ENCODE peak calls at places on chromosomes 2 and 18, in five cellular contexts. B is activated CD8-positive, alpha-beta memory T cell treated with anti-CD3 and anti-CD28 coated beads, Interleukin-2, amount 50 U/mL, for 48 hours; N is natural killer cell; D is AG09309; V is tibial artery. I is an unnamed sample.

GRCh38 chr18:56575819-56576663 is 62.4 kb downstream of the TXNL1 start:
- DNase-seq in B (no peak), N (no peak), D (no peak), V (no peak), I (no peak)

GRCh38 chr2:96146881-96147592 is 1.8 kb upstream of the DUSP2 start:
- DNase-seq in B (peak), N (no peak), D (no peak), V (peak), I (no peak)

GRCh38 chr2:56195563-56195962 is 11.8 kb downstream of the CCDC85A start:
- DNase-seq in B (no peak), N (no peak), D (no peak), V (no peak), I (no peak)

GRCh38 chr2:129802290-129802689 is 177.2 kb upstream of the RAB6C start:
- DNase-seq in B (no peak), N (no peak), D (no peak), V (no peak), I (no peak)

GRCh38 chr2:101619191-101619591 is 78.3 kb upstream of the MAP4K4 start:
- DNase-seq in B (no peak), N (no peak), D (no peak), V (peak), I (no peak)

GRCh38 chr2:96345403-96345802 is 9.8 kb downstream of the NCAPH start:
- DNase-seq in B (no peak), N (no peak), D (no peak), V (no peak), I (no peak)

GRCh38 chr2:8289111-8289510 is 392.7 kb upstream of the ID2 start:
- DNase-seq in B (no peak), N (no peak), D (no peak), V (no peak), I (no peak)

GRCh38 chr2:241882090-241882625 is 12.6 kb downstream of the RTP5 start:
- DNase-seq in B (peak), N (no peak), D (no peak), V (peak), I (no peak)

GRCh38 chr2:151907933-151908882 is 80.0 kb upstream of the ARL5A start:
- DNase-seq in B (no peak), N (no peak), D (no peak), V (no peak), I (no peak)

GRCh38 chr2:96895709-96896651 is 26.1 kb upstream of the SEMA4C start:
- DNase-seq in B (no peak), N (no peak), D (no peak), V (no peak), I (no peak)

GRCh38 chr2:121721926-121722325 is 14.7 kb downstream of the NIFK start:
- DNase-seq in B (no peak), N (no peak), D (peak), V (peak), I (peak)

GRCh38 chr2:220779918-220780317 is 792.2 kb downstream of the EPHA4 start:
- DNase-seq in B (no peak), N (no peak), D (peak), V (no peak), I (peak)

GRCh38 chr2:127416486-127417001 is 1.7 kb upstream of the PROC start:
- DNase-seq in B (peak), N (no peak), D (no peak), V (no peak), I (no peak)

GRCh38 chr2:157830696-157831570 is 45.2 kb downstream of the ACVR1 start:
- DNase-seq in B (no peak), N (no peak), D (peak), V (no peak), I (peak)

GRCh38 chr18:79640875-79641274 is 38.7 kb upstream of the CTDP1 start:
- DNase-seq in B (peak), N (no peak), D (no peak), V (no peak), I (no peak)

GRCh38 chr18:13191779-13192178 is 26.8 kb upstream of the LDLRAD4 start:
- DNase-seq in B (no peak), N (no peak), D (no peak), V (no peak), I (no peak)

GRCh38 chr18:80238651-80239260 is 8.6 kb downstream of the PARD6G start:
- DNase-seq in B (no peak), N (no peak), D (no peak), V (no peak), I (no peak)

GRCh38 chr18:49212819-49213218 is 247.6 kb downstream of the DYM start:
- DNase-seq in B (no peak), N (no peak), D (peak), V (no peak), I (no peak)

GRCh38 chr2:127884436-127884835 is 1.3 kb downstream of the AMMECR1L start:
- DNase-seq in B (no peak), N (no peak), D (peak), V (no peak), I (peak)

GRCh38 chr2:149989447-149990063 is 402.0 kb upstream of the MMADHC start:
- DNase-seq in B (no peak), N (no peak), D (no peak), V (no peak), I (peak)